ENCODE peak calls at places on chromosome 2, in ten cellular contexts. K is upper lobe of right lung, J is NB4, O is choroid plexus epithelial cell, B is AG04450, G is psoas muscle, L is mucosa of descending colon, W is foreskin fibroblast, F is GM12865, Q is hepatocyte. R is an unnamed sample.

GRCh38 chr2:20378891-20379519 is 28.4 kb upstream of the PUM2 start:
- DNase-seq in K (peak), J (peak), G (peak), B (peak), O (peak), Q (peak), L (peak), W (peak), F (no peak), R (no peak)

GRCh38 chr2:6943971-6944370 is 26.8 kb downstream of the RNF144A start:
- DNase-seq in W (no peak), L (no peak), G (no peak), B (no peak), J (no peak), K (no peak), O (no peak), Q (no peak), F (no peak), R (no peak)

GRCh38 chr2:85577386-85578242 is at the start of gene VAMP8:
- DNase-seq in Q (peak), B (no peak), F (peak), K (peak), G (peak), O (no peak), J (peak), L (peak), W (peak), R (peak)

GRCh38 chr2:72828840-72829507 is 3.1 kb upstream of the EXOC6B start:
- DNase-seq in Q (no peak), K (no peak), F (no peak), O (peak), G (no peak), W (no peak), J (no peak), B (no peak), L (no peak), R (no peak)

GRCh38 chr2:109380502-109381326 is 233.1 kb downstream of the SEPTIN10 start:
- DNase-seq in L (no peak), W (peak), B (no peak), J (peak), K (peak), O (no peak), F (no peak), G (peak), Q (no peak), R (no peak)

GRCh38 chr2:118833716-118834439 is 13.6 kb downstream of the EN1 start:
- DNase-seq in W (no peak), L (no peak), Q (no peak), G (no peak), O (no peak), K (no peak), J (no peak), B (no peak), F (no peak), R (no peak)

GRCh38 chr2:68850524-68850923 is 20.7 kb downstream of the BMP10 start:
- DNase-seq in W (no peak), J (no peak), F (no peak), L (no peak), B (no peak), O (no peak), K (no peak), Q (no peak), G (no peak), R (no peak)

GRCh38 chr2:73716518-73717250 is 20.5 kb downstream of the TPRKB start:
- DNase-seq in F (peak), J (no peak), W (no peak), G (no peak), K (no peak), L (peak), Q (no peak), B (peak), O (peak), R (no peak)

GRCh38 chr2:152322222-152322621 is 12.8 kb upstream of the FMNL2 start:
- DNase-seq in L (no peak), B (no peak), K (no peak), O (no peak), F (no peak), J (no peak), G (no peak), Q (no peak), W (no peak), R (no peak)

GRCh38 chr2:72893594-72894319 is 6.5 kb downstream of the SPR start:
- DNase-seq in J (peak), L (peak), Q (peak), K (no peak), G (no peak), W (peak), F (peak), O (peak), B (peak), R (no peak)

GRCh38 chr2:763766-764525 is 86.7 kb upstream of the TMEM18 start:
- DNase-seq in K (no peak), W (peak), Q (no peak), J (no peak), F (no peak), G (no peak), B (no peak), O (no peak), L (no peak), R (no peak)

GRCh38 chr2:25230626-25231311 is 62.4 kb upstream of the POMC start:
- DNase-seq in G (no peak), J (no peak), Q (no peak), K (no peak), B (no peak), W (no peak), O (no peak), L (no peak), F (no peak), R (no peak)

GRCh38 chr2:69584127-69584889 is 59.2 kb downstream of the AAK1 start:
- DNase-seq in L (no peak), K (no peak), O (no peak), G (no peak), B (no peak), F (no peak), Q (no peak), J (peak), W (no peak), R (no peak)

GRCh38 chr2:237482485-237482884 is 4.6 kb upstream of the MLPH start:
- DNase-seq in G (peak), F (no peak), W (peak), O (peak), J (no peak), B (no peak), L (peak), Q (peak), K (peak), R (no peak)

GRCh38 chr2:61469424-61470121 is 1.3 kb downstream of the USP34 start:
- DNase-seq in L (no peak), F (no peak), B (no peak), K (no peak), G (no peak), W (peak), Q (peak), O (peak), J (no peak), R (no peak)

DNA sequence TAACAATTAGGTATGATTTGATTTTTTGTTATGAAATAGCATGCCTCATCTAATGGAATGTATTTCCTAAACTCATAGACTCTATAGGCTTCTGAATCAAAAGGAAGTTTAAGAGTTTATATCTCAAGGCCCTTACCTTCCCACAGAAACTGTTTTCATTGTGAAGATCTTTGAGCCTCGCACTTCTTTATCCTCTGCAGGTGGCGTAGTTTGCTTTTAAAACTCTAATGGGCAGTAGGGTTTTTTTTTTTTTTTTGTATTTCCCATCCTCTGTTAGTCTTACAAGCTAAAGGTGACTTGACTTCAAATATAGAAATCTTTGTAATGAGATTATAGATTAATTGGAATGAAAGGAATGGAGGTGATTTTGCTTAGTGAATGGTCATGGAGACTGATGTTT is 28.3 kb downstream of the DYNC2LI1 start:
- DNase-seq in Q (no peak), L (no peak), K (no peak), O (no peak), W (no peak), J (no peak), B (no peak), G (no peak), F (no peak), R (no peak)
- TF ChIP-seq CTCF in Q (no peak), L (no peak), K (no peak), O (no peak), W (no peak), J (no peak), B (no peak), G (no peak), F (no peak), R (no peak)

GRCh38 chr2:161238559-161239415 is 69.4 kb upstream of the PSMD14 start:
- DNase-seq in B (no peak), L (peak), Q (peak), O (peak), F (peak), W (peak), G (peak), J (peak), K (peak), R (no peak)
- H3K4me3 ChIP-seq in B (peak), L (peak), Q (peak), O (peak), F (peak), W (peak), G (peak), J (no peak), K (peak), R (no peak)

DNA sequence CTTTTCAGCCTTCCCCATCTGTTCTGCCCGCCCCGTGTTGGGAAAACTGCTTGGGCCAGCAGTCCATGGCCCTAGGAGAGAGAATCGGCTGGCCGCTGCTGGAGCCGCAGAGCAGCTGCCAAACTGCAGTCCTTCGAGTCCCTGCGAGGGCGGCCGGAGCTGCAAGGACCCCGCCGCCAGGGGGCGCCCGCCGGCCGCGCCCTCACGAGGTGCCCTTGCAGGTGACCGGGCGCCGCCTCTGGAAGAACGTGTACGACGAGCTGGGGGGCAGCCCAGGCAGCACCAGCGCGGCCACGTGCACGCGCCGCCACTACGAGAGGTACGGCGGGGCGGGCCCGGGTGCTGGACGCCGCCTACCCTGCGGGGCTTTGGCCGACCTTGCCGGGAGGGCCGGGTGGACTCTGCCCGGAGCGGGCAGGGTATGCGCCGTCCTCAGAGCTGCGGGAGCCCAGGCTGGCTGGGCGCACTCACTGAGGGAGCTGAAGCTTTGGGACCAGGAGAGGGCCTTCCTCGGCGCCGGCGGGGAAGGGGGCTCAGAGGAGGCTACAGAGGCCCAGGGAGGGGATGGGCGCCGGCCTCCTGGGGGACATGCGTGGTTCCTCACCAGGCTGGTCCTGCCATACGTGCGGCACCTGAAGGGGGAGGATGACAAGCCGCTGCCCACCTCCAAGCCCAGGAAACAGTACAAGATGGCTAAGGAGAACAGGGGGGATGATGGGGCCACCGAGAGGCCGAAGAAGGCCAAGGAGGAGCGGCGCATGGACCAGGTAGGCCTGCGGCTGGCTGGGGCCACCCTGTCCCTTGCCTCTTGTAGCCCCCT is 13.6 kb downstream of the ARID5A start:
- DNase-seq in K (peak), B (no peak), L (peak), J (no peak), F (no peak), W (no peak), G (peak), O (peak), Q (peak), R (peak)
- TF ChIP-seq CTCF in K (peak), B (no peak), L (peak), J (no peak), F (no peak), W (peak), G (peak), O (peak), Q (peak), R (peak)

GRCh38 chr2:43676322-43677050 is at the start of gene C1GALT1C1L:
- DNase-seq in F (no peak), K (peak), G (peak), L (peak), Q (peak), B (no peak), W (peak), J (peak), O (peak), R (no peak)
- H3K4me3 ChIP-seq in F (no peak), K (peak), G (peak), L (no peak), Q (no peak), B (peak), W (peak), J (peak), O (peak), R (peak)

DNA sequence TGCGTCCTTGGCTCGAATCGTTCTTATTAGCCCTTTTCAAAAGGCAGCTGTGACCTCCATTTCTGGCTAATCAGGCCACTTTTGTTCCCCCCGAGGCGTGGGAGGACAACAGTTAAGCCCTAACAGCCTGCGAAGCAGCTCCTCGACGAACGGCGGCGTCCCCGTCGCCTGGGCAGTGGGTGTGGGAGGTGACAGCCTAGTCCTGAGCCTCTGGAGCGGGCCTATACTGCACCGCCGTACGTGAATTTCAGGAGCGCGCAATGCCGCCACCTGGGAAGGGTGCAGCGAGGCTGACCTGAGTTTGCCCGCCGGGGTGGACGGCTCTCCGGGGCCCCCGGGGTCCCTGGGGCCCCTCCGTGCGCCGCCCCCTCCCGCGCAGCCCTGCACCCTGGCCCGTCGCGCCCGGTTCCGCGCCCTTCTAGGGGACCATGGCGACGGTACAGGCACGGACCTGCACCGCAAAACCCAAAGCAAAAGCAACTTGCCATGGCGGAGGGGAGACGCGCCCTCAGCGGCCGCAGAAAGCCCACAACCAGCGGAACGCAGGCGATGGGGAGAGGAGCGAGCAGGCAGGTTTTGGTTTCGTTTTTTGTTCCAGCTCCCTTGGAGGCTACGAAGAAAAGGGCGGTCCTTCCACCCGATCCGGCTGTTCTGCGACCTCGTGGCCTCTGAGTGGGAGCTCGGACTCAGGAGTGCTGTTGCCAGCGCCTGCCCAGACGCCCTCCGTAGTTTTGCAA is at the start of gene RBM43:
- DNase-seq in F (peak), B (peak), L (peak), O (peak), J (peak), K (peak), W (peak), Q (peak), G (peak), R (no peak)
- TF ChIP-seq CTCF in F (no peak), B (no peak), L (no peak), O (no peak), J (no peak), K (peak), W (no peak), Q (no peak), G (peak), R (peak)